ENCODE peak calls at places on chromosomes 2 and 18, in five cellular contexts. X is brain microvascular endothelial cell; H is CD8-positive, alpha-beta T cell; Y is HL-60; Z is mucosa of descending colon. R is an unnamed sample.

GRCh38 chr2:74566423-74567085 is 12.0 kb downstream of the DOK1 start:
- DNase-seq in X (peak), H (no peak), Y (no peak), Z (no peak), R (no peak)

GRCh38 chr2:64692401-64692800 is 38.7 kb upstream of the SERTAD2 start:
- DNase-seq in X (peak), H (no peak), Y (no peak), Z (no peak), R (no peak)

GRCh38 chr2:108579631-108580030 is 45.4 kb downstream of the LIMS1 start:
- DNase-seq in X (no peak), H (no peak), Y (no peak), Z (no peak), R (no peak)

GRCh38 chr2:46302005-46302696 is 4.9 kb downstream of the EPAS1 start:
- DNase-seq in X (no peak), H (no peak), Y (no peak), Z (no peak), R (no peak)

GRCh38 chr2:218375212-218375611 is 6.9 kb upstream of the SLC11A1 start:
- DNase-seq in X (no peak), H (no peak), Y (no peak), Z (no peak), R (no peak)

GRCh38 chr2:225501022-225501421 is 101.5 kb downstream of the NYAP2 start:
- DNase-seq in X (no peak), H (no peak), Y (no peak), Z (no peak), R (no peak)

GRCh38 chr2:144183744-144184143 is 336.2 kb downstream of the ZEB2 start:
- DNase-seq in X (no peak), H (peak), Y (no peak), Z (peak), R (peak)

GRCh38 chr2:120237491-120237902 is 14.3 kb upstream of the TMEM185B start:
- DNase-seq in X (peak), H (no peak), Y (no peak), Z (no peak), R (no peak)

GRCh38 chr2:27303093-27304025 is 4.9 kb downstream of the UCN start:
- DNase-seq in X (peak), H (peak), Y (peak), Z (peak), R (no peak)

GRCh38 chr2:55490554-55490953 is 29.0 kb upstream of the CFAP36 start:
- DNase-seq in X (peak), H (no peak), Y (peak), Z (peak), R (no peak)

GRCh38 chr18:76994086-76994654 is 138.4 kb downstream of the MBP start:
- DNase-seq in X (no peak), H (no peak), Y (no peak), Z (no peak), R (no peak)

GRCh38 chr2:237281900-237282306 is 132.1 kb downstream of the COL6A3 start:
- DNase-seq in X (peak), H (no peak), Y (no peak), Z (no peak), R (no peak)

GRCh38 chr2:191688934-191689695 is 11.2 kb downstream of the NABP1 start:
- DNase-seq in X (no peak), H (no peak), Y (no peak), Z (no peak), R (no peak)

GRCh38 chr18:40413160-40413559 is 1541.9 kb upstream of the PIK3C3 start:
- DNase-seq in X (peak), H (no peak), Y (no peak), Z (peak), R (no peak)

GRCh38 chr2:26849056-26850001 is 1.4 kb downstream of the DPYSL5 start:
- DNase-seq in X (no peak), H (peak), Y (no peak), Z (no peak), R (no peak)

GRCh38 chr2:127080941-127081769 is 25.8 kb downstream of the BIN1 start:
- DNase-seq in X (no peak), H (peak), Y (no peak), Z (peak), R (peak)

GRCh38 chr2:199144546-199144945 is 313.2 kb downstream of the SATB2 start:
- DNase-seq in X (no peak), H (no peak), Y (no peak), Z (no peak), R (no peak)

GRCh38 chr2:241936457-241937133 is 67.1 kb downstream of the RTP5 start:
- DNase-seq in X (no peak), H (no peak), Y (no peak), Z (no peak), R (no peak)
- TF ChIP-seq CTCF in X (no peak), H (no peak), Y (no peak), Z (no peak), R (no peak)

DNA sequence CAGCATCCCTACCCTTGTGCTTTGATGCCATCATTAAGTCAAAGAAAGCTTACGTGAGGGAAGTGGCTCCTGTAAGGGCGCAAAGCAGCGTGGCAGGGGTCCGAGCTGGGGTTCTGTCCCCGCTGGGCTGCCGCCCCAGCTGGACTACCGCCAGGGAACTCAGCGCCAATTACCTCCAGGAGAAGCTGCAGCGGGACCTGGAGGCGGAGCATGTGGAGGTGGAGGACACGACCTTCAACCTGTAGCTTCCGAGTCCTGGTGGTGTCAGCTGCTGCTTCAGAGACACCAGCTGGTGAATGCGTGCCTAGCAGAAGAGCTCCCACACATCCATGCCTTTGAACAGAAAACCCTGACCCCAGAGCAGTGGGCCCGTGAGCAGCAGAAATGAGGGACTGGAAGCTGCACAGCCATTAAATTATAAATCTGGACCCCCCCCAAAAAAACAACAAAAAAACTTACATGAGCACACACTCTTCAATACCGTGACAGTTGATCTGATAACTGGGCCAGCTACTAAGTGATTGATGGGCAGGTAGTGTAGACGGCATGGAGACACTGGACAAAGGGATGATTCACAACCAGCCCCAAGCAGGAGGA is 20.1 kb upstream of the YES1 start:
- DNase-seq in X (no peak), H (peak), Y (peak), Z (peak), R (no peak)
- TF ChIP-seq CTCF in X (peak), H (no peak), Y (peak), Z (no peak), R (no peak)

GRCh38 chr18:74063023-74063422 is 84.6 kb downstream of the FBXO15 start:
- DNase-seq in X (no peak), H (no peak), Y (peak), Z (no peak), R (no peak)
- TF ChIP-seq CTCF in X (no peak), H (peak), Y (no peak), Z (no peak), R (no peak)

DNA sequence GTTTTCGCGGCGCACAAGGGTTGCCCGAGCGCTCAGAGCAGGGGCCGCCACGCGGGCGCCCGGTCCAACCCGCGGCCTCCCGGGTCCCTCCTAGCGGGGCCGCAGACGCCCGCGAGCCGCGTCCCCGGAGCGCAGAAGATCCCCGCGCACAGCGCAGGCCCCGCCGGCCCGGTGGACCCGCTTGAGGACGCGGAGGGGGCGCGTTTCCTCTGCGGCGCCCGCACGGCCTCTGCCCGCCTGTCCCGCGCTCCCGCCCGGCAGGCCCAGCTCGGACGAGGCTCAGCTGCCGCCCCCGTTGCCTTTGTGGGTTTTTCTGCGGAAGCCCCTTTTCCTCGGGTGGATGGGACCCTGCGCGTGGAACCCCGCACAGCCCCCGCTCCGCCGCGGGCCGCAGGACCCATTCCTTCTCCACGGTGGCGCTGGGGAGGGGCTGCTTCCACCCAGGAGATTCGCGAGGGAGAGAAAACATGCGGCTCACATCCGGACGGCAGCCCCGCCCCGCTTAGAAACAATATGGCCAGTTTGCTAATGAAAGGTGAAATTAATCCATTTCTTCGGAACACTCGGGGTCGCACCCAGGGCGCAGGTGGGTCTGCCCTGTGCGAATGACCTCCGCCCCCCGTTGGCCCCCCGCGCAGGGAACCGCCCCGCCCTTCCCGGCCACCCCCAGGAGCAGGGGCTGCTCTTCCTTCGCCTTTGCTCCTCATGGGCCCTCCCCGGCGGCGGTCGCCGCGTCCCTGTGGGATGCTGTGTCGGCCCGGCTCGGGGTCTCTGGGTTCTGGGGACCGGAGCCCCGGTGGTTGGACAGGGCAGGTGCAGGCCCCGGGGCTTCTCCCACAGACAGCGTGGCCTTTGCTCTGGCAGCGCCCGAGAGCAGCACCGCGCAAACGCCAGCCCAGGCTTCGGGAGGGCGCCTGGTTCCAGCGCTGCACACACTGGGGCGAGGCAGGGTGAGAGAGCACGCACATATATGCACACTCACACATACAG is 9.3 kb upstream of the KCNG2 start:
- DNase-seq in X (no peak), H (no peak), Y (no peak), Z (no peak), R (no peak)
- TF ChIP-seq CTCF in X (no peak), H (no peak), Y (no peak), Z (no peak), R (no peak)

GRCh38 chr2:241553512-241553830 is 5.1 kb upstream of the BOK start:
- DNase-seq in X (no peak), H (no peak), Y (no peak), Z (no peak), R (no peak)
- TF ChIP-seq CTCF in X (no peak), H (no peak), Y (no peak), Z (no peak), R (no peak)

R was measured in natural killer cell.